ENCODE peak calls at places on chromosome 14, in six cellular contexts. G is PC-3, K is hepatocyte, N is MM.1S, Q is neural progenitor cell, C is GM23248. F is an unnamed sample.

GRCh38 chr14:39880106-39880695 is 448.0 kb upstream of the FBXO33 start:
- DNase-seq in G (no peak), K (no peak), N (no peak), Q (no peak), C (no peak), F (no peak)

GRCh38 chr14:76963366-76963765 is 65.1 kb downstream of the IRF2BPL start:
- DNase-seq in G (no peak), K (no peak), N (no peak), Q (no peak), C (no peak), F (no peak)

GRCh38 chr14:52848626-52849025 is 57.2 kb upstream of the GNPNAT1 start:
- DNase-seq in G (no peak), K (no peak), N (no peak), Q (no peak), C (no peak), F (no peak)

GRCh38 chr14:86673523-86673969 is 1143.6 kb downstream of the FLRT2 start:
- DNase-seq in G (peak; percentile 14), K (peak; percentile 20), N (no peak), Q (no peak), C (no peak), F (no peak)

GRCh38 chr14:59189281-59189821 is 884 bp downstream of the DAAM1 start:
- DNase-seq in G (peak; percentile 52), K (peak; percentile 54), N (peak; percentile 6), Q (peak; percentile 61), C (peak; percentile 66), F (peak; percentile 78)

GRCh38 chr14:100538566-100539318 is 48.5 kb downstream of the BEGAIN start:
- DNase-seq in G (no peak), K (no peak), N (no peak), Q (no peak), C (no peak), F (no peak)

GRCh38 chr14:57508756-57509155 is 15.1 kb upstream of the CCDC198 start:
- DNase-seq in G (no peak), K (no peak), N (no peak), Q (no peak), C (no peak), F (no peak)

GRCh38 chr14:73785336-73785833 is 66.2 kb upstream of the PTGR2 start:
- DNase-seq in G (peak; percentile 79), K (peak; percentile 72), N (no peak), Q (peak; percentile 92), C (peak; percentile 88), F (peak; percentile 74)

GRCh38 chr14:54083549-54084239 is 127.1 kb upstream of the BMP4 start:
- DNase-seq in G (peak; percentile 57), K (no peak), N (no peak), Q (no peak), C (no peak), F (no peak)

GRCh38 chr14:68392393-68393085 is 400.3 kb downstream of the ZFP36L1 start:
- DNase-seq in G (no peak), K (peak; percentile 79), N (no peak), Q (peak; percentile 34), C (no peak), F (no peak)

GRCh38 chr14:92551066-92551841 is 37.7 kb downstream of the RIN3 start:
- DNase-seq in G (no peak), K (no peak), N (peak; percentile 65), Q (no peak), C (no peak), F (peak; percentile 54)

GRCh38 chr14:39230416-39230815 is 3.3 kb upstream of the MIA2 start:
- DNase-seq in G (no peak), K (no peak), N (no peak), Q (no peak), C (peak; percentile 40), F (no peak)

GRCh38 chr14:95392841-95393240 is 73.1 kb upstream of the CLMN start:
- DNase-seq in G (no peak), K (no peak), N (no peak), Q (no peak), C (no peak), F (no peak)

GRCh38 chr14:68793734-68794129 is 865 bp upstream of the ZFP36L1 start:
- DNase-seq in G (no peak), K (no peak), N (peak; percentile 10), Q (no peak), C (peak; percentile 82), F (peak; percentile 72)

GRCh38 chr14:54335569-54336155 is 61.1 kb upstream of the CDKN3 start:
- DNase-seq in G (peak; percentile 87), K (no peak), N (no peak), Q (no peak), C (no peak), F (no peak)

GRCh38 chr14:46399049-46399448 is 252.5 kb downstream of the RPL10L start:
- DNase-seq in G (no peak), K (no peak), N (no peak), Q (no peak), C (no peak), F (no peak)

GRCh38 chr14:33452982-33453381 is 497.9 kb downstream of the EGLN3 start:
- DNase-seq in G (no peak), K (no peak), N (no peak), Q (no peak), C (no peak), F (no peak)

GRCh38 chr14:103480595-103480994 is 42.0 kb downstream of the CKB start:
- DNase-seq in G (no peak), K (no peak), N (peak; percentile 67), Q (no peak), C (no peak), F (peak; percentile 45)

GRCh38 chr14:74574092-74574438 is 38.0 kb downstream of the LTBP2 start:
- DNase-seq in G (no peak), K (no peak), N (no peak), Q (no peak), C (no peak), F (no peak)

GRCh38 chr14:100850841-100851585 is 25.1 kb downstream of the MEG3 start:
- DNase-seq in G (peak; percentile 91), K (peak; percentile 42), N (peak; percentile 41), Q (peak; percentile 54), C (peak; percentile 64), F (peak; percentile 67)

GRCh38 chr14:21086908-21087293 is 11.6 kb downstream of the ZNF219 start:
- DNase-seq in G (no peak), K (no peak), N (no peak), Q (no peak), C (no peak), F (no peak)

GRCh38 chr14:39467889-39468524 is 35.8 kb upstream of the FBXO33 start:
- DNase-seq in G (peak; percentile 59), K (peak; percentile 51), N (peak; percentile 28), Q (peak; percentile 71), C (peak; percentile 43), F (peak; percentile 39)

GRCh38 chr14:70096866-70097265 is 91.9 kb downstream of the SLC8A3 start:
- DNase-seq in G (peak; percentile 33), K (peak; percentile 27), N (no peak), Q (peak; percentile 68), C (peak; percentile 45), F (no peak)

GRCh38 chr14:104359969-104360442 is 219.6 kb upstream of the C14orf180 start:
- DNase-seq in G (no peak), K (no peak), N (no peak), Q (no peak), C (no peak), F (no peak)

GRCh38 chr14:92360666-92361370 is 37.9 kb downstream of the SLC24A4 start:
- DNase-seq in G (no peak), K (no peak), N (peak; percentile 6), Q (no peak), C (peak; percentile 11), F (no peak)

GRCh38 chr14:22432348-22432976 is 156.6 kb downstream of the DAD1 start:
- DNase-seq in G (peak; percentile 97), K (peak; percentile 74), N (no peak), Q (no peak), C (peak; percentile 89), F (peak; percentile 94)
- H3K4me2 ChIP-seq in G (peak overlapping the region; percentile 27), K (no peak overlapping the region), N (no peak overlapping the region), Q (no peak overlapping the region), C (no peak overlapping the region), F (peak overlapping the region; percentile 98)

GRCh38 chr14:63204407-63205280 is at the start of gene RHOJ:
- DNase-seq in G (no peak), K (peak; percentile 41), N (no peak), Q (peak; percentile 83), C (peak; percentile 51), F (no peak)

GRCh38 chr14:63203015-63203414 is 1.2 kb upstream of the RHOJ start:
- DNase-seq in G (no peak), K (no peak), N (no peak), Q (no peak), C (no peak), F (no peak)

GRCh38 chr14:63205281-63205575 is 985 bp downstream of the RHOJ start:
- DNase-seq in G (no peak), K (no peak), N (no peak), Q (no peak), C (peak; percentile 38), F (no peak)

GRCh38 chr14:63203618-63204406 is 431 bp upstream of the RHOJ start:
- DNase-seq in G (peak; percentile 53), K (peak; percentile 90), N (no peak), Q (peak; percentile 77), C (peak; percentile 91), F (no peak)

DNA sequence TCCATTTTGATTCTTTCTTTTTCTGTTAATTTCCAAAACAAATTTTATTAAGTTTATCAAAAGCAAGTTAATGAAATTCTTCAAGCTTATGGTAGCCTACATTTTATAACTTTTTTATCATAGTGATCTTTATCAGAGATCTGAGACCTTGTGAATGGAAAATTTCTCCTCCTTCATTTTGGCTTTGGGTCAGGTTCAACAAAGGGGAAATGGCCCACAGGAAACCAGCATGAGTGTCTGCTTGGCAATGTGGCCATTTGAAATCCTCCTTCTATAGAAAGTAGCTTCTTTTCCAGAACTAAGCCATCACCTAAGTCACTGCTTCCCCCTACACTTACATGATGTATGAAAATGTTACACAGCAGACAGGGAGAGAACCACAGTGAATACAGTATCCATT is 1.6 kb downstream of the RHOJ start:
- DNase-seq in G (no peak), K (no peak), N (no peak), Q (no peak), C (peak; percentile 14), F (no peak)
- H3K4me3 ChIP-seq in G (no peak overlapping the region), K (no peak overlapping the region), N (no peak overlapping the region), Q (no peak overlapping the region), C (peak overlapping the region; percentile 75), F (no peak overlapping the region)

DNA sequence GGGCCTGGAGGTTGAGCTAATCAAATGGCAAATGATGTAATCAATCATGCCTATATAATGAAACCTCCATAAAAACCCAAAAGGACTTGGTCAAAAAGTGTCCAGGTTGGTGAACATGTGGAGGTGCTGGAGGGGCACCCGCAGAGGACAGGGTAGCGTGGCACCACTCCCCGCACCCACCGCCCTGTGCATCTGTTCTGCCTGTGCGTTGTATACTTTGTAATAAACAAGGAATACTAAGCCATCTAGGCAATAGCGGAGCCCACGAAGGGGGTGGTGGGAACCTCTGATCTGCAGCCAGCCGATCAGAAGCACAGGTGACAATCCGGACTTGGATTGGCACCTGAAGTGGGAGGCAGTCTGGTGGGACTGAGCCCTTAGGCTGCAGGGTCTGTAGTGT is 75.8 kb upstream of the GPR68 start:
- DNase-seq in G (no peak), K (no peak), N (no peak), Q (no peak), C (no peak), F (no peak)
- TF ChIP-seq EZH2phosphoT487 in G (no peak), K (no peak), N (no peak), Q (no peak), C (no peak), F (no peak)

DNA sequence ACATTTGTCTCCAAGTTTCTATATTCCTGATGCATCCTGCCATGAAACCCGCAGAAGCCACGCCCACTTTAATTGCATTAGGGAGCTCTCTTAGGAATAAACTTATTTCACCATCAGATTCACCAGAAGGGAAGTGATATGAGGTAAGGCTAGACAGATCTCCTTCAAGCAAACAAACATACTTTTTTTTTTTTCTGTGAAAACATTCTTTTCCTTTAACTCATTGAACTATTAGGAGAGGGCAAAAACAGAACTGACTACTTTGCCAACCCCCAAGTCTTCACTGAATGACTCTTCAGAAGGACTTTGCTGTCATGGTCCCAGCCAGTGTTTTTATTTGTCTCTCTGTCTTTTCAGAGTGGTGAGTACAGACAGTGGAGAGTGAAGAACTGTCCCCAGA is 48.4 kb downstream of the GTF2A1 start:
- DNase-seq in G (no peak), K (no peak), N (no peak), Q (no peak), C (peak; percentile 32), F (no peak)
- H3K4me2 ChIP-seq in G (no peak overlapping the region), K (no peak overlapping the region), N (no peak overlapping the region), Q (no peak overlapping the region), C (peak overlapping the region; percentile 30), F (peak overlapping the region; percentile 63)

F was measured in OCI-LY7.